ENCODE peak calls at places on chromosomes 4 and X, in four cellular contexts. D is neuronal stem cell, T is upper lobe of right lung, E is brain microvascular endothelial cell. B is an unnamed sample. For H3K36me3, the result is how much of the 10 kb centered on the place peaks cover.

GRCh38 chr4:24007740-24008348 is 118.0 kb upstream of the PPARGC1A start:
- DNase-seq in D (no peak), T (no peak), E (no peak), B (no peak)

GRCh38 chrX:46865281-46865680 is 28.4 kb downstream of the RP2 start:
- DNase-seq in E (peak), T (no peak), D (no peak), B (no peak)

GRCh38 chrX:5236096-5236495 is 992.6 kb downstream of the NLGN4X start:
- DNase-seq in D (no peak), T (no peak), E (no peak), B (no peak)

GRCh38 chr4:171017596-171017995 is 795.6 kb upstream of the GALNTL6 start:
- DNase-seq in D (peak), E (peak), T (no peak), B (no peak)

GRCh38 chr4:141402696-141403095 is 182.0 kb downstream of the ZNF330 start:
- DNase-seq in T (no peak), E (no peak), D (no peak), B (no peak)

GRCh38 chr4:133390198-133390855 is 241.2 kb downstream of the PCDH10 start:
- DNase-seq in T (no peak), D (no peak), E (no peak), B (no peak)

GRCh38 chr4:120829113-120829831 is 93.3 kb downstream of the PRDM5 start:
- DNase-seq in T (no peak), E (no peak), D (no peak), B (no peak)

GRCh38 chr4:108685036-108685686 is 34.8 kb downstream of the OSTC start:
- DNase-seq in T (no peak), E (no peak), D (no peak), B (no peak)

GRCh38 chr4:21744046-21744445 is 204.5 kb downstream of the KCNIP4 start:
- DNase-seq in T (no peak), E (no peak), D (no peak), B (no peak)

GRCh38 chr4:38979511-38980230 is 52.5 kb downstream of the TMEM156 start:
- DNase-seq in T (no peak), D (no peak), E (no peak), B (no peak)

GRCh38 chr4:131499139-131499873 is 1649.8 kb upstream of the PCDH10 start:
- DNase-seq in E (peak), T (no peak), D (no peak), B (no peak)

GRCh38 chr4:22573198-22573597 is 57.3 kb upstream of the ADGRA3 start:
- DNase-seq in D (no peak), T (peak), E (no peak), B (peak)

GRCh38 chrX:119477812-119478232 is 9.6 kb downstream of the SLC25A5 start:
- DNase-seq in T (no peak), E (peak), D (no peak), B (no peak)

GRCh38 chrX:37454537-37455285 is 105.5 kb downstream of the PRRG1 start:
- DNase-seq in T (no peak), D (no peak), E (peak), B (no peak)

GRCh38 chrX:154730271-154730883 is 20.5 kb downstream of the GAB3 start:
- DNase-seq in D (no peak), E (peak), T (no peak), B (peak)

GRCh38 chr4:185573651-185574199 is 38.4 kb upstream of the PDLIM3 start:
- DNase-seq in E (peak), D (no peak), T (no peak), B (peak)

GRCh38 chr4:100895572-100896197 is 377.9 kb upstream of the EMCN start:
- DNase-seq in T (no peak), E (no peak), D (no peak), B (no peak)

DNA sequence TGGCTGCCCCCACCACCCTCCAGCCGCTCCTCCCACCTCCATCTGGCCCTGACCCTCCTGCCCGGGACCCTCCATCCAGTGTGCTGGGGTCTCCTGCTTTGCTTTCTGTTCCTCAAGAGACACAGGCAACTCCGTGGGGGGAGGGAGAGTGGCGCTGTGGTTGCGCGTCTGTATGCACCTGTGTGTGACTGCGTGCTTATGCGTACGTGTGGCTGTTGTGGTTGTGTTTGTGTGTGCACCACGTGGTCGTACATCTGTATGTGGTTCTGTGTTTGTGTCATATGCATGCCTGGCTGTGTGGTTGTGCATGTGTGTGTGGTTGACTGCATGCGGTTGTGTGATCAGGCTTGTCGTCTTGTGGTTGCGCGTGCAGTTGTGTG is 33.2 kb downstream of the CPLX1 start:
- DNase-seq in T (no peak), D (no peak), E (no peak), B (no peak)
- H3K4me3 ChIP-seq in T (no peak), D (peak), E (no peak), B (peak)

GRCh38 chr4:67535280-67535840 is 9.9 kb downstream of the CENPC start:
- DNase-seq in E (no peak), T (no peak), D (no peak), B (no peak)

GRCh38 chr4:67542076-67542475 is 3.2 kb downstream of the CENPC start:
- DNase-seq in T (no peak), D (no peak), E (no peak), B (no peak)

GRCh38 chr4:67545199-67545995 is at the start of gene CENPC:
- DNase-seq in D (peak), E (peak), T (peak), B (peak)

GRCh38 chr4:67539830-67540229 is 5.5 kb downstream of the CENPC start:
- DNase-seq in D (no peak), E (no peak), T (no peak), B (no peak)
- H3K36me3 ChIP-seq in D (under half), E (under half), T (half or more), B (under half)

GRCh38 chrX:1661048-1661921 is 46.4 kb downstream of the ASMT start:
- DNase-seq in T (peak), E (no peak), D (no peak), B (no peak)
- H3K4me3 ChIP-seq in T (peak), E (no peak), D (no peak), B (no peak)

GRCh38 chr4:41976775-41977516 is 4.6 kb upstream of the DCAF4L1 start:
- DNase-seq in T (no peak), D (no peak), E (no peak), B (no peak)
- H3K36me3 ChIP-seq in T (under half), D (under half), E (under half), B (under half)

GRCh38 chrX:153725832-153726285 is 1.2 kb downstream of the ABCD1 start:
- DNase-seq in D (no peak), T (no peak), E (no peak), B (no peak)
- H3K4me3 ChIP-seq in D (no peak), T (peak), E (no peak), B (peak)

GRCh38 chr4:7867701-7868429 is 71.8 kb downstream of the AFAP1 start:
- DNase-seq in E (peak), T (no peak), D (no peak), B (no peak)
- H3K36me3 ChIP-seq in E (half or more), T (under half), D (under half), B (under half)

GRCh38 chr4:151692821-151693504 is 67.8 kb downstream of the GATB start:
- DNase-seq in T (no peak), D (no peak), E (no peak), B (no peak)
- H3K4me3 ChIP-seq in T (no peak), D (no peak), E (no peak), B (no peak)

GRCh38 chr4:73252001-73252400 is 6.6 kb downstream of the ANKRD17 start:
- DNase-seq in D (no peak), E (no peak), T (no peak), B (no peak)
- H3K36me3 ChIP-seq in D (under half), E (under half), T (under half), B (under half)

GRCh38 chr4:4594531-4594930 is 52.7 kb upstream of the STX18 start:
- DNase-seq in D (no peak), T (no peak), E (no peak), B (no peak)
- H3K4me3 ChIP-seq in D (no peak), T (no peak), E (no peak), B (no peak)